ENCODE peak calls at places on chromosome 20, in seven cellular contexts. N is OCI-LY7, O is IMR-90, J is neural progenitor cell, F is epithelial cell of esophagus, X is heart right ventricle, C is upper lobe of right lung. A is an unnamed sample.

GRCh38 chr20:41428285-41428684 is 61.7 kb upstream of the EMILIN3 start:
- DNase-seq in C (no peak), X (no peak), N (no peak), F (peak; percentile 80), O (peak; percentile 86), J (no peak), A (peak; percentile 62)

GRCh38 chr20:51531141-51531710 is 11.3 kb downstream of the NFATC2 start:
- DNase-seq in C (no peak), F (peak; percentile 97), N (no peak), X (no peak), J (no peak), O (peak; percentile 36), A (no peak)

GRCh38 chr20:63366658-63367360 is 5.7 kb upstream of the CHRNA4 start:
- DNase-seq in F (no peak), N (no peak), O (no peak), J (peak; percentile 44), C (no peak), X (peak; percentile 11), A (peak; percentile 16)

GRCh38 chr20:103456-103855 is 16.0 kb downstream of the DEFB125 start:
- DNase-seq in F (no peak), N (no peak), C (no peak), J (no peak), O (no peak), X (no peak), A (no peak)

GRCh38 chr20:62997626-62998025 is 9.1 kb downstream of the BHLHE23 start:
- DNase-seq in O (no peak), X (peak; percentile 12), J (no peak), C (no peak), N (no peak), F (no peak), A (no peak)

GRCh38 chr20:34974246-34974645 is 18.6 kb downstream of the MYH7B start:
- DNase-seq in X (no peak), F (no peak), J (no peak), O (no peak), N (no peak), C (no peak), A (no peak)

GRCh38 chr20:2124632-2125131 is 23.1 kb downstream of the STK35 start:
- DNase-seq in O (no peak), C (no peak), F (no peak), X (peak; percentile 35), J (no peak), N (peak; percentile 94), A (no peak)

GRCh38 chr20:3660262-3661059 is 2.7 kb downstream of the GFRA4 start:
- DNase-seq in O (no peak), X (no peak), C (peak; percentile 54), F (no peak), J (no peak), N (no peak), A (no peak)

DNA sequence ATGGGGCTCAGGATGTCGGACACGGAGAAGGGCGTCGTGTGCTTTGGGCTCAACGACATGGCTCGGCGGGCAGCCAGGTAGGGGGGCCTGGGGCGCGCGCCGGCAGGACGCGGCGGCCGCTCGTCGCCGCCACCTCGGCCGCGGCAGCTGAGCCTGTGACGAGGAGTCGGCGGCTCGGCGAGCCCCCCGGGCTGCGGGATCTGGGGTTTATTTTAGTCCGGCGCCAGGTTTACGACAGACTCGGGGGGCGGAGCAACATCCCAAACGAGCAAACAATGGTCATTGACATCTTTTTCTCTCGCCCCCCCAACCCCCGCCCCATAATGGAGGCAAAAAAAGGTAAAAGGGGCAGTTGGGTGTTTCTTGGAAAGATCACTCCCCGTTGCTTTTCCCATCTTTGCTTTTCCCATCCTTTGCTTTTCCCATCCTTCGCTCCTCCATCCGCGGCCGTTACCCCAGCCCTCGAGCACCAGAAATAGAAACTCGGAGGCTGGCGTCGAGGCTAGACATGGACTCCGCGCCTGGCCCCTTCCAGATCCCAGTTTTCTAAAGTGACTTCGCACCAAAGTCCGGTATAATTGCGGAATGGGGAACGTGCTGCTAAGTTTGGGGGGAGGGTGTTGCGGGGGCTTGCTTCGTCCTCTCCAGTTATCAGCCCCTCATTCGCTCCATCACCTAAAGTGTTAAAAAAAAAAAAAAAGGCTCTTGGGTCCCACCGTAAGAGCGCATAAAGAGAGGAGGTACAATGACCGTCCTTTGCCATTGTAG is at the start of gene NKX2-4:
- DNase-seq in J (peak; percentile 64), N (no peak), F (no peak), O (no peak), X (no peak), C (no peak), A (no peak)
- H3K4me3 ChIP-seq in J (peak within 1 kb of the TSS; percentile 29), N (no peak within 1 kb of the TSS), F (no peak within 1 kb of the TSS), O (no peak within 1 kb of the TSS), X (no peak within 1 kb of the TSS), C (no peak within 1 kb of the TSS), A (no peak within 1 kb of the TSS)

GRCh38 chr20:25032478-25033183 is 25.3 kb downstream of the ACSS1 start:
- DNase-seq in N (no peak), C (no peak), F (no peak), J (peak; percentile 36), O (no peak), X (peak; percentile 65), A (no peak)
- H3K4me3 ChIP-seq in N (no peak overlapping the region), C (no peak overlapping the region), F (no peak overlapping the region), J (no peak overlapping the region), O (no peak overlapping the region), X (peak overlapping the region; percentile 14), A (no peak overlapping the region)

GRCh38 chr20:56447227-56447626 is 21.2 kb upstream of the RTF2 start:
- DNase-seq in N (no peak), F (no peak), C (no peak), O (no peak), J (peak; percentile 30), X (no peak), A (no peak)
- H3K4me3 ChIP-seq in N (no peak overlapping the region), F (no peak overlapping the region), C (no peak overlapping the region), O (no peak overlapping the region), J (no peak overlapping the region), X (no peak overlapping the region), A (no peak overlapping the region)

GRCh38 chr20:53658327-53658726 is 64.7 kb upstream of the ZNF217 start:
- DNase-seq in C (no peak), X (no peak), F (no peak), O (no peak), J (no peak), N (no peak), A (no peak)

GRCh38 chr20:53660078-53660909 is 66.7 kb upstream of the ZNF217 start:
- DNase-seq in C (no peak), N (peak; percentile 41), J (peak; percentile 27), O (peak; percentile 17), F (no peak), X (peak; percentile 22), A (no peak)

GRCh38 chr20:53662595-53662994 is 69.0 kb upstream of the ZNF217 start:
- DNase-seq in X (no peak), F (no peak), N (no peak), O (no peak), C (no peak), J (no peak), A (no peak)

GRCh38 chr20:53658973-53659372 is 65.3 kb upstream of the ZNF217 start:
- DNase-seq in F (peak; percentile 59), X (no peak), J (no peak), O (no peak), N (no peak), C (no peak), A (no peak)

DNA sequence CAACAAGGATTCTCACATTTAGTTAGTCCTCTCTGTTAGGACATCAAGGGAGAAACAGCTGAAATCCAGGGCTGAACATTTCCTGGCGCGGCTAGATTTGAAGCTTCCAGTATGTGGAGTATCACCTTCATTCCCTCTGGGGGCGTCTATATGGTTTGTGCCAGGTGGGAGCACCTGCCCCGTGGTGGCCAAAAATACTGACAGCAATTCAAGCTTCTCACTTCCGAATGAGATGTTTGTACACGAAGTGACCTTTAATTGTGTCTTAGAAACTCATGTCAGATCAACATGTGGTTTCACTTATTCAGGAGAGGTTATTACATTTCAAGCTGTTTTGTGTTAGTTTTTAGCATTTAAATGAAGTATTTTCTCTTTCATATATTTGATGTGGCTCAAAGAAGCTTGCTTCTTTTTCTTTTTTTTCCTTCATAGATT is 67.3 kb upstream of the ZNF217 start:
- DNase-seq in F (no peak), C (no peak), N (peak; percentile 79), X (no peak), O (peak; percentile 9), J (no peak), A (no peak)
- H3K4me3 ChIP-seq in F (no peak overlapping the region), C (no peak overlapping the region), N (peak overlapping the region; percentile 57), X (no peak overlapping the region), O (no peak overlapping the region), J (no peak overlapping the region), A (no peak overlapping the region)